ENCODE peak calls at places on chromosome 3, in six cellular contexts. H is breast epithelium; X is ureter; R is NCI-H1417 treated with DMSO at 0.1 percent for 48 hours; Y is fibroblast of pulmonary artery; C is activated naive CD4-positive, alpha-beta T cell treated with anti-CD3 and anti-CD28 coated beads, Interleukin-2, amount 50 U/mL, for 72 hours. U is an unnamed sample.

GRCh38 chr3:195556390-195556789 is 13.3 kb upstream of the PPP1R2 start:
- DNase-seq in H (no peak), X (no peak), R (no peak), Y (peak), C (no peak), U (peak)

GRCh38 chr3:69386535-69387385 is 872 bp upstream of the FRMD4B start:
- DNase-seq in H (no peak), X (no peak), R (no peak), Y (no peak), C (no peak), U (no peak)

GRCh38 chr3:116005404-116005803 is 382.1 kb downstream of the GAP43 start:
- DNase-seq in H (no peak), X (no peak), R (no peak), Y (peak), C (no peak), U (no peak)

GRCh38 chr3:11803977-11804903 is 42.4 kb downstream of the TAMM41 start:
- DNase-seq in H (peak), X (peak), R (no peak), Y (peak), C (no peak), U (peak)

GRCh38 chr3:196757876-196758739 is 18.5 kb downstream of the PAK2 start:
- DNase-seq in H (no peak), X (no peak), R (no peak), Y (peak), C (no peak), U (no peak)

GRCh38 chr3:12433823-12434222 is 50.5 kb upstream of the TSEN2 start:
- DNase-seq in H (no peak), X (no peak), R (no peak), Y (no peak), C (no peak), U (no peak)

GRCh38 chr3:4735243-4735642 is 242.1 kb downstream of the ITPR1 start:
- DNase-seq in H (no peak), X (peak), R (no peak), Y (no peak), C (no peak), U (no peak)

GRCh38 chr3:189324538-189325138 is 152.9 kb downstream of the TPRG1 start:
- DNase-seq in H (peak), X (peak), R (no peak), Y (peak), C (peak), U (peak)

GRCh38 chr3:17678116-17678741 is 64.2 kb downstream of the TBC1D5 start:
- DNase-seq in H (no peak), X (no peak), R (no peak), Y (peak), C (no peak), U (no peak)

GRCh38 chr3:103791786-103792515 is 1357.1 kb downstream of the ZPLD1 start:
- DNase-seq in H (no peak), X (no peak), R (no peak), Y (no peak), C (no peak), U (no peak)

GRCh38 chr3:8301977-8302589 is 199.5 kb upstream of the LMCD1 start:
- DNase-seq in H (no peak), X (no peak), R (no peak), Y (peak), C (no peak), U (no peak)

GRCh38 chr3:157498374-157498773 is 4.8 kb downstream of the VEPH1 start:
- DNase-seq in H (no peak), X (no peak), R (no peak), Y (no peak), C (no peak), U (peak)

GRCh38 chr3:65436580-65436979 is 602.1 kb downstream of the MAGI1 start:
- DNase-seq in H (no peak), X (no peak), R (no peak), Y (peak), C (no peak), U (peak)

GRCh38 chr3:69082805-69083204 is 1.9 kb upstream of the ARL6IP5 start:
- DNase-seq in H (no peak), X (no peak), R (no peak), Y (peak), C (peak), U (no peak)